ENCODE peak calls at places on chromosome 18, in six cellular contexts. W is pancreas, J is right atrium auricular region, H is uterus, M is fibroblast of lung, C is heart right ventricle. Q is an unnamed sample.

GRCh38 chr18:44473394-44474066 is 207.2 kb upstream of the SETBP1 start:
- DNase-seq in H (no peak), W (no peak), M (no peak), J (no peak), C (no peak), Q (no peak)

GRCh38 chr18:37721544-37722302 is 156.1 kb upstream of the CELF4 start:
- DNase-seq in C (no peak), M (no peak), H (no peak), J (no peak), W (no peak), Q (no peak)

GRCh38 chr18:37538526-37539205 is 26.9 kb downstream of the CELF4 start:
- DNase-seq in H (no peak), C (no peak), J (no peak), W (no peak), M (no peak), Q (no peak)

GRCh38 chr18:70293166-70293565 is 4.3 kb downstream of the SOCS6 start:
- DNase-seq in J (no peak), W (no peak), H (no peak), C (no peak), M (no peak), Q (no peak)

GRCh38 chr18:478679-479078 is 21.8 kb downstream of the COLEC12 start:
- DNase-seq in J (no peak), C (no peak), W (no peak), M (peak; percentile 52), H (no peak), Q (no peak)

GRCh38 chr18:59148192-59148591 is 8.5 kb downstream of the SEC11C start:
- DNase-seq in M (no peak), W (no peak), C (no peak), J (no peak), H (no peak), Q (no peak)

GRCh38 chr18:10320848-10321247 is 133.6 kb upstream of the APCDD1 start:
- DNase-seq in W (no peak), C (no peak), J (peak; percentile 54), M (no peak), H (no peak), Q (no peak)

GRCh38 chr18:58216071-58216471 is 172.0 kb downstream of the NEDD4L start:
- DNase-seq in M (peak; percentile 52), H (peak; percentile 36), J (no peak), W (no peak), C (no peak), Q (no peak)

GRCh38 chr18:76977108-76977621 is 154.8 kb downstream of the ZNF236 start:
- DNase-seq in W (no peak), M (no peak), J (peak; percentile 55), C (no peak), H (no peak), Q (no peak)

GRCh38 chr18:59140287-59140885 is 702 bp downstream of the SEC11C start:
- DNase-seq in J (no peak), H (no peak), W (no peak), C (peak; percentile 7), M (peak; percentile 29), Q (peak; percentile 71)

GRCh38 chr18:41599529-41599928 is 355.5 kb upstream of the PIK3C3 start:
- DNase-seq in H (no peak), W (no peak), J (no peak), M (no peak), C (no peak), Q (no peak)

GRCh38 chr18:2979027-2979570 is 33.8 kb downstream of the LPIN2 start:
- DNase-seq in M (peak; percentile 74), J (no peak), W (no peak), C (no peak), H (no peak), Q (no peak)

GRCh38 chr18:46718501-46719341 is 38.1 kb downstream of the ST8SIA5 start:
- DNase-seq in W (no peak), H (no peak), J (no peak), C (no peak), M (peak; percentile 68), Q (no peak)

GRCh38 chr18:26460449-26461091 is 87.8 kb downstream of the KCTD1 start:
- DNase-seq in C (peak; percentile 55), W (no peak), J (no peak), M (no peak), H (no peak), Q (no peak)

GRCh38 chr18:49021076-49021432 is 70.3 kb upstream of the SMAD7 start:
- DNase-seq in M (no peak), J (peak; percentile 44), C (no peak), W (peak; percentile 69), H (peak; percentile 10), Q (no peak)
- H3K4me3 ChIP-seq in M (no peak overlapping the region), J (no peak overlapping the region), C (no peak overlapping the region), W (no peak overlapping the region), H (no peak overlapping the region), Q (no peak overlapping the region)

GRCh38 chr18:48740846-48741485 is 202.1 kb downstream of the CTIF start:
- DNase-seq in W (no peak), H (no peak), C (peak; percentile 28), M (no peak), J (no peak), Q (no peak)

GRCh38 chr18:48743046-48743445 is 204.2 kb downstream of the CTIF start:
- DNase-seq in C (peak; percentile 37), M (peak; percentile 92), W (no peak), H (peak; percentile 79), J (peak; percentile 86), Q (no peak)

GRCh38 chr18:48740068-48740440 is 201.2 kb downstream of the CTIF start:
- DNase-seq in W (no peak), H (peak; percentile 48), M (no peak), C (no peak), J (no peak), Q (no peak)

GRCh38 chr18:48741866-48742265 is 203.0 kb downstream of the CTIF start:
- DNase-seq in J (no peak), C (no peak), M (no peak), H (no peak), W (no peak), Q (no peak)

GRCh38 chr18:48742304-48742703 is 203.5 kb downstream of the CTIF start:
- DNase-seq in H (no peak), M (no peak), W (no peak), J (no peak), C (no peak), Q (no peak)
- H3K4me1 ChIP-seq in H (peaks cover 7% of the 10 kb centered on the region), M (peaks cover 11% of the 10 kb centered on the region), W (no peaks in the 10 kb centered on the region), J (peaks cover 59% of the 10 kb centered on the region), C (peaks cover 52% of the 10 kb centered on the region), Q (no peaks in the 10 kb centered on the region)

GRCh38 chr18:35247412-35248249 is 6.8 kb downstream of the ZNF397 start:
- DNase-seq in C (no peak), H (no peak), M (no peak), J (no peak), W (no peak), Q (peak; percentile 64)

GRCh38 chr18:35244671-35245070 is 3.8 kb downstream of the ZNF397 start:
- DNase-seq in J (no peak), C (no peak), H (no peak), M (no peak), W (no peak), Q (no peak)

GRCh38 chr18:35245719-35246317 is 5.0 kb downstream of the ZNF397 start:
- DNase-seq in M (no peak), H (no peak), W (no peak), J (no peak), C (no peak), Q (no peak)

GRCh38 chr18:35248429-35248828 is 7.6 kb downstream of the ZNF397 start:
- DNase-seq in C (no peak), W (no peak), M (no peak), J (no peak), H (no peak), Q (no peak)

DNA sequence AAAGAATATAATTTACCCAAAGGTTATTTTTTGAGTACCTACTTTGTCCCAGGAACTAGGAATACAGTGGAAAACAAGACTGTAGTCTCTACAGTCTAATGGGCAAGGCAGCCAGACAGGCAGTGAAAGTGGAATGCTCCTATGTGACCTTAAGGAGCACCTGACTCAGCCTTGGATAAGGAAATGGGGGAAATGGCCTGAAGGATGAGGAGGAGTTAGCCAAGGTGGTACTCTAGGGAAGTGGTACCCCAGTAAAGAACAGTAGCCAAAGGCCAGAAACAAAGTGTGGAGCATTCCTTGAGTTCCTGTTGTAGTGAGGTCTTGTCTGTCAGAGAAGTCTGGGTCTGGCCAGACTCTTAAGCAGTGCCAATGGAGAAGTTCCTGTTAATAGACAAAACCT is 6.0 kb downstream of the ZNF397 start:
- DNase-seq in C (no peak), M (no peak), J (no peak), W (no peak), H (no peak), Q (no peak)
- H3K4me3 ChIP-seq in C (no peak overlapping the region), M (no peak overlapping the region), J (no peak overlapping the region), W (no peak overlapping the region), H (no peak overlapping the region), Q (no peak overlapping the region)

GRCh38 chr18:12749136-12749535 is 46.3 kb downstream of the PSMG2 start:
- DNase-seq in J (no peak), W (no peak), H (no peak), C (no peak), M (no peak), Q (no peak)

GRCh38 chr18:12750076-12750707 is 47.4 kb downstream of the PSMG2 start:
- DNase-seq in W (no peak), H (no peak), M (no peak), C (no peak), J (no peak), Q (no peak)

GRCh38 chr18:12751891-12752290 is 49.0 kb downstream of the PSMG2 start:
- DNase-seq in M (no peak), J (no peak), H (no peak), C (no peak), W (no peak), Q (no peak)

GRCh38 chr18:12750708-12751502 is 48.1 kb downstream of the PSMG2 start:
- DNase-seq in J (no peak), H (no peak), M (no peak), W (no peak), C (no peak), Q (no peak)

GRCh38 chr18:12751503-12751884 is 48.7 kb downstream of the PSMG2 start:
- DNase-seq in W (no peak), H (no peak), J (no peak), M (no peak), C (no peak), Q (no peak)
- H3K4me1 ChIP-seq in W (no peaks in the 10 kb centered on the region), H (no peaks in the 10 kb centered on the region), J (no peaks in the 10 kb centered on the region), M (peaks cover 7% of the 10 kb centered on the region), C (no peaks in the 10 kb centered on the region), Q (peaks cover 7% of the 10 kb centered on the region)

GRCh38 chr18:9239708-9240107 is 94.9 kb upstream of the TWSG1 start:
- DNase-seq in H (no peak), C (no peak), M (no peak), W (no peak), J (no peak), Q (no peak)
- H3K4me3 ChIP-seq in H (no peak overlapping the region), C (no peak overlapping the region), M (no peak overlapping the region), W (no peak overlapping the region), J (no peak overlapping the region), Q (no peak overlapping the region)

DNA sequence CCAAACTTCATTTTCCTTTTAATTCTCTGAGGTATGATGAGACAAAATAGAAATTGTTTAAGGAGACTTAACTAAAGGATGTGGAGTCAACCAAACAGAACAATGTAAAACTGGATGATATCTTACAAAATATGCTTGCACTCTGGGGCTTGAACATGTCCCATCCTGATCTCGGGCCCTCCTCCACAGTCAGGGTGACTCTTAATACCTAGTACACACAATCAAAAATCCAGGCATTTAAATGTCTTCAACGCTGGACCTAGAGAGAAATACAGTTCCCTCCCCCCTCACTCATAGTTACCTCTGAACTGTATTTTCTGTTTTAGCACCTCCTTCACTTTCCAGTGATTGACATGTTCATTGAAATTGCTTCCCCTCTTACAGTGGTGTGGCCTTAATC is 36.9 kb upstream of the SERPINB2 start:
- DNase-seq in H (no peak), J (no peak), W (no peak), C (no peak), M (no peak), Q (no peak)
- H3K4me1 ChIP-seq in H (no peaks in the 10 kb centered on the region), J (no peaks in the 10 kb centered on the region), W (no peaks in the 10 kb centered on the region), C (no peaks in the 10 kb centered on the region), M (no peaks in the 10 kb centered on the region), Q (no peaks in the 10 kb centered on the region)

GRCh38 chr18:35619468-35619867 is 37.9 kb downstream of the GALNT1 start:
- DNase-seq in J (no peak), C (peak; percentile 61), M (no peak), H (no peak), W (no peak), Q (no peak)
- H3K4me3 ChIP-seq in J (no peak overlapping the region), C (no peak overlapping the region), M (no peak overlapping the region), H (no peak overlapping the region), W (no peak overlapping the region), Q (no peak overlapping the region)